ENCODE peak calls at places on chromosomes 3 and 15, in seven cellular contexts. One of them, this sample, is unnamed.

GRCh38 chr3:187062526-187063177 is 76.6 kb downstream of the RPL39L start:
- DNase-seq in esophagus muscularis mucosa: no peak
- DNase-seq in spleen: no peak
- DNase-seq in H1: no peak
- DNase-seq in K562: no peak
- DNase-seq in transverse colon: no peak
- DNase-seq in IMR-90: peak
- DNase-seq in this sample: no peak

GRCh38 chr15:61994216-61994615 is 66.0 kb downstream of the VPS13C start:
- DNase-seq in transverse colon: no peak
- DNase-seq in H1: no peak
- DNase-seq in spleen: no peak
- DNase-seq in K562: no peak
- DNase-seq in esophagus muscularis mucosa: no peak
- DNase-seq in IMR-90: peak
- DNase-seq in this sample: no peak

GRCh38 chr3:71208273-71209095 is 375.0 kb downstream of the FOXP1 start:
- DNase-seq in spleen: no peak
- DNase-seq in esophagus muscularis mucosa: no peak
- DNase-seq in transverse colon: peak
- DNase-seq in IMR-90: peak
- DNase-seq in K562: peak
- DNase-seq in H1: no peak
- DNase-seq in this sample: peak

GRCh38 chr15:42182976-42183375 is 25.1 kb downstream of the VPS39 start:
- DNase-seq in K562: no peak
- DNase-seq in spleen: no peak
- DNase-seq in H1: no peak
- DNase-seq in transverse colon: no peak
- DNase-seq in IMR-90: no peak
- DNase-seq in esophagus muscularis mucosa: no peak
- DNase-seq in this sample: no peak

GRCh38 chr3:54932606-54933005 is 4.7 kb upstream of the LRTM1 start:
- DNase-seq in spleen: no peak
- DNase-seq in esophagus muscularis mucosa: no peak
- DNase-seq in K562: no peak
- DNase-seq in IMR-90: no peak
- DNase-seq in transverse colon: no peak
- DNase-seq in H1: no peak
- DNase-seq in this sample: no peak

GRCh38 chr3:197302696-197303341 is 4.4 kb upstream of the DLG1 start:
- DNase-seq in esophagus muscularis mucosa: no peak
- DNase-seq in IMR-90: peak
- DNase-seq in K562: no peak
- DNase-seq in transverse colon: no peak
- DNase-seq in H1: no peak
- DNase-seq in spleen: no peak
- DNase-seq in this sample: no peak

GRCh38 chr3:20340324-20340928 is 154.4 kb upstream of the SGO1 start:
- DNase-seq in transverse colon: peak
- DNase-seq in IMR-90: peak
- DNase-seq in spleen: peak
- DNase-seq in H1: peak
- DNase-seq in esophagus muscularis mucosa: peak
- DNase-seq in K562: peak
- DNase-seq in this sample: peak

GRCh38 chr15:86231864-86232801 is 152.5 kb downstream of the AGBL1 start:
- DNase-seq in IMR-90: no peak
- DNase-seq in esophagus muscularis mucosa: no peak
- DNase-seq in K562: no peak
- DNase-seq in transverse colon: peak
- DNase-seq in H1: no peak
- DNase-seq in spleen: no peak
- DNase-seq in this sample: peak

GRCh38 chr15:101813803-101814534 is 2.0 kb downstream of the OR4F15 start:
- DNase-seq in K562: no peak
- DNase-seq in spleen: no peak
- DNase-seq in IMR-90: peak
- DNase-seq in transverse colon: no peak
- DNase-seq in H1: no peak
- DNase-seq in esophagus muscularis mucosa: no peak
- DNase-seq in this sample: no peak

GRCh38 chr3:108862865-108863798 is 40.5 kb downstream of the TRAT1 start:
- DNase-seq in esophagus muscularis mucosa: no peak
- DNase-seq in H1: no peak
- DNase-seq in K562: no peak
- DNase-seq in IMR-90: peak
- DNase-seq in transverse colon: no peak
- DNase-seq in spleen: no peak
- DNase-seq in this sample: no peak

GRCh38 chr3:40450438-40450837 is 6.7 kb upstream of the RPL14 start:
- DNase-seq in spleen: no peak
- DNase-seq in transverse colon: no peak
- DNase-seq in IMR-90: no peak
- DNase-seq in H1: no peak
- DNase-seq in K562: no peak
- DNase-seq in esophagus muscularis mucosa: no peak
- DNase-seq in this sample: no peak

GRCh38 chr3:196219970-196220311 is 3.6 kb downstream of the SLC51A start:
- DNase-seq in spleen: no peak
- DNase-seq in K562: no peak
- DNase-seq in IMR-90: no peak
- DNase-seq in esophagus muscularis mucosa: no peak
- DNase-seq in H1: no peak
- DNase-seq in transverse colon: no peak
- DNase-seq in this sample: no peak

GRCh38 chr3:187878776-187879524 is 133.7 kb upstream of the BCL6 start:
- DNase-seq in IMR-90: peak
- DNase-seq in spleen: no peak
- DNase-seq in esophagus muscularis mucosa: no peak
- DNase-seq in transverse colon: no peak
- DNase-seq in H1: no peak
- DNase-seq in K562: no peak
- DNase-seq in this sample: no peak

GRCh38 chr3:72657666-72658065 is 190.6 kb downstream of the SHQ1 start:
- DNase-seq in K562: no peak
- DNase-seq in transverse colon: no peak
- DNase-seq in esophagus muscularis mucosa: no peak
- DNase-seq in spleen: no peak
- DNase-seq in IMR-90: no peak
- DNase-seq in H1: no peak
- DNase-seq in this sample: no peak

GRCh38 chr15:81945014-81945615 is 100.7 kb downstream of the MEX3B start:
- DNase-seq in K562: peak
- DNase-seq in esophagus muscularis mucosa: no peak
- DNase-seq in spleen: no peak
- DNase-seq in transverse colon: no peak
- DNase-seq in H1: no peak
- DNase-seq in IMR-90: no peak
- DNase-seq in this sample: peak

GRCh38 chr15:38217181-38217580 is 35.5 kb upstream of the SPRED1 start:
- DNase-seq in K562: no peak
- DNase-seq in transverse colon: no peak
- DNase-seq in esophagus muscularis mucosa: no peak
- DNase-seq in spleen: no peak
- DNase-seq in H1: no peak
- DNase-seq in IMR-90: peak
- DNase-seq in this sample: peak

DNA sequence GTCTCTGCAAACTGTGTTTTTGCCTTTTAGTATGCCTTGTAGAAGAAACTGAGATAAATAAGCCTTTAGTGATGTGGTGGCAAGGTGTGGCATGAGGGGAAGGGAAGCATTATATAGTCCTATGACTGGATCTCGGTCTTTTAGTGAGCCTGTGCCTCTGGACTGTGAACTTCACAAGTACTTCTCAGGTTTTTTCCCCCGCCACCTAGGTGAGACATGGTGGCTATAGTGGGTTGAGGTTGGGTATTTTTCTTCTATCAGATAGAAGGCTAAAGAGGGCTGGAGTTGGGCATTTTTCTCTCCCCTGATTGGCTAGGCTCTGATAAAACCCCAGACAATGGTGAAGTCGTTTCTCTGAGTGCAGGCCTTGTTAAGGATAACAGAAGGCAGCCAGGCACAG is 38.7 kb upstream of the ZFAND6 start:
- DNase-seq in H1: no peak
- DNase-seq in esophagus muscularis mucosa: no peak
- DNase-seq in spleen: no peak
- DNase-seq in IMR-90: no peak
- DNase-seq in transverse colon: no peak
- DNase-seq in K562: no peak
- DNase-seq in this sample: no peak
- TF ChIP-seq POLR2A in H1: no peak
- TF ChIP-seq POLR2A in esophagus muscularis mucosa: no peak
- TF ChIP-seq POLR2A in spleen: no peak
- TF ChIP-seq POLR2A in IMR-90: no peak
- TF ChIP-seq POLR2A in transverse colon: no peak
- TF ChIP-seq POLR2A in K562: no peak
- TF ChIP-seq POLR2A in this sample: no peak

GRCh38 chr3:141366285-141367037 is 1.8 kb upstream of the ZBTB38 start:
- DNase-seq in IMR-90: peak
- DNase-seq in esophagus muscularis mucosa: peak
- DNase-seq in transverse colon: peak
- DNase-seq in H1: no peak
- DNase-seq in spleen: no peak
- DNase-seq in K562: peak
- DNase-seq in this sample: peak

GRCh38 chr3:141370065-141370533 is 1.8 kb downstream of the ZBTB38 start:
- DNase-seq in H1: no peak
- DNase-seq in esophagus muscularis mucosa: no peak
- DNase-seq in IMR-90: peak
- DNase-seq in transverse colon: peak
- DNase-seq in K562: peak
- DNase-seq in spleen: no peak
- DNase-seq in this sample: peak

GRCh38 chr3:141368062-141368924 is at the start of gene ZBTB38:
- DNase-seq in IMR-90: peak
- DNase-seq in esophagus muscularis mucosa: peak
- DNase-seq in K562: peak
- DNase-seq in H1: peak
- DNase-seq in spleen: peak
- DNase-seq in transverse colon: peak
- DNase-seq in this sample: peak

GRCh38 chr3:141367038-141367730 is 1.1 kb upstream of the ZBTB38 start:
- DNase-seq in esophagus muscularis mucosa: no peak
- DNase-seq in H1: no peak
- DNase-seq in IMR-90: peak
- DNase-seq in K562: no peak
- DNase-seq in transverse colon: no peak
- DNase-seq in spleen: no peak
- DNase-seq in this sample: peak

DNA sequence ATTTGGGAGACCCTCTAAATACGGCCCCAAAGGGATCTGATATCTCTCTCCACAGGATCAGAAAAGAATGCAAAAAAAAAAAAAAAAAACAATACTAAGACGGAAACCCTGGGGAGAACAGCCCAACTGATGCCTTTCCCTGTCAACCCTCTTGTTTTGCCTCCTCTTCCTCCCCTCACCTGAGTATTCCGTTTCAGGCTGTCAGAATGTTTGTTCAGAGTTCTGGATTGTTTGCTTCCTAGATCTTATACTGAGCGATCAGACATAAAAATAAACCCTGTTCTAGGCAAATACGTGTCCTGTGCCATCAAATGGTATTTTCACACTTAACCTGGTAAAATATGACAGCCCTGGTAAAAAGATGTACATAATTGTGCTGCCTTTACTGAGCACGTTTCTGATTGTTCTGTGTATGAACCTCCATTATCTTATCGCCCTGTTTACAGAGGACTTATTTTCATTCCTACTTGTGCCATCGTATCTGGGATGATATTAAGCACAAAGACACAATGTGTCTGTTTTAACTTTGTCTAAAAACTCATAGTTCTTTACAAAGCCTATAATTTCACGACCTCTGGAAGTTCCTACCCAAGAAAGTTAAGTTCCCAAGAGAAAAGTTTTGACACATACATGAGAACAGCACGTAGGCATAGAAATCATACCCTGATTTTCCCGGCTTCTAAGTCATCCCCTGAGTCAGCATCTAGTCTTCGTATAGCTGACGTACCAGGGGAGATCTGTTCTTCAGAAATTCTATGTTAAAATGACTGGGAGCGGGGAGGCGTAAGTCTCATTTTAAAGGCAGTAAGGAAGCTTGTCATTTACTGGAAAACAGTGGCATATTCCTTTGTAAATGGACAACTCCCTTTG is 856 bp downstream of the ZBTB38 start:
- DNase-seq in spleen: no peak
- DNase-seq in H1: no peak
- DNase-seq in IMR-90: peak
- DNase-seq in esophagus muscularis mucosa: no peak
- DNase-seq in K562: peak
- DNase-seq in transverse colon: no peak
- DNase-seq in this sample: no peak
- TF ChIP-seq POLR2A in spleen: no peak
- TF ChIP-seq POLR2A in H1: no peak
- TF ChIP-seq POLR2A in IMR-90: peak
- TF ChIP-seq POLR2A in esophagus muscularis mucosa: no peak
- TF ChIP-seq POLR2A in K562: no peak
- TF ChIP-seq POLR2A in transverse colon: no peak
- TF ChIP-seq POLR2A in this sample: no peak

DNA sequence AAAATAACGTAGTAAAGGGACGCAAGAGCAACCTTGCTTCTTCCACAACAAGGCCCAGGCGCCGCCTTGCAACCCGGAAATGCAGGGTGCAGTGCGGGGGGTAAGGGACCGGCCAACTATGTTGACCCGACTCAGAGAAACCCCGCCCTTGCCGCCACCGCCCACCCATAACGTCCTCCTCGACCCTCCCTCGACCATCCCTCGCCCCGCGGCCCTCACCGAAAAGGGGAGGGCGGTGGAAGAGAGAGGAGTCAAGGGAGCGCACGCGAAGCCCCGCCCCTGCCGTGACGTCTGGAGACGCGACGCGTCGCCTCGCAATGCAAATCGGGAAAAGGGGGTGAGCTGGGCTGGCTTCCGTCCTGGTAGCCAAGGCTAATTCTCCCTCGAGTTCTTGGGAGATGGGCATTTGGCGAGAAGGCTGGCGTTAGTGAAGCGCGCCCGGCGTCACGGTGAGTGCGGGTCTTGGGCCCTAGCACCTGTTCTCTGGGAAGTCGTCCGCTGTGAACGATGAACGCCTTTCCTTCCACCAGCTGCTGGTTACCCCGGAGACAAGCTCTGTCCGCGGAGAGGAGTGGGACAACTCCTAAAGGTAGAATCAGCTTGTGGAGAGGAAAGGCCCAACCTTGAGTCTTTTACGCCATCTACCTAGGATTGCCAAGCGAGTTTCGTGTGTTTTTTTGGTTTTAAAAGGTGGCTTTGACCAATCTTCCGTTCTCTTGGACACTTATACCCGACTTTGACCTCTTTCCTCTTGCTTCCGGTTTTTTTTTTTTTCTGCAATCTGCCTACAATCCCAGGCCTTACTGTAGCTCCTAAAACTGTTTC is at the start of gene USP8:
- DNase-seq in K562: peak
- DNase-seq in transverse colon: peak
- DNase-seq in IMR-90: peak
- DNase-seq in H1: peak
- DNase-seq in spleen: peak
- DNase-seq in esophagus muscularis mucosa: peak
- DNase-seq in this sample: peak
- TF ChIP-seq POLR2A in K562: peak
- TF ChIP-seq POLR2A in transverse colon: peak
- TF ChIP-seq POLR2A in IMR-90: peak
- TF ChIP-seq POLR2A in H1: peak
- TF ChIP-seq POLR2A in spleen: peak
- TF ChIP-seq POLR2A in esophagus muscularis mucosa: no peak
- TF ChIP-seq POLR2A in this sample: peak

GRCh38 chr3:150372320-150373118 is 35.6 kb upstream of the TSC22D2 start:
- DNase-seq in transverse colon: no peak
- DNase-seq in IMR-90: peak
- DNase-seq in K562: peak
- DNase-seq in esophagus muscularis mucosa: no peak
- DNase-seq in spleen: no peak
- DNase-seq in H1: no peak
- DNase-seq in this sample: no peak
- TF ChIP-seq POLR2A in transverse colon: no peak
- TF ChIP-seq POLR2A in IMR-90: no peak
- TF ChIP-seq POLR2A in K562: no peak
- TF ChIP-seq POLR2A in esophagus muscularis mucosa: no peak
- TF ChIP-seq POLR2A in spleen: no peak
- TF ChIP-seq POLR2A in H1: no peak
- TF ChIP-seq POLR2A in this sample: no peak